ENCODE peak calls at places on chromosomes 6 and 20, in six cellular contexts. X is hepatocyte, K is GM23338, J is OCI-LY7, B is neural progenitor cell, W is SK-N-SH. I is an unnamed sample.

GRCh38 chr20:53606364-53606985 is 12.8 kb upstream of the ZNF217 start:
- DNase-seq in X (no peak), B (no peak), K (no peak), W (no peak), J (no peak), I (no peak)

GRCh38 chr6:165451845-165452244 is 142.4 kb upstream of the C6orf118 start:
- DNase-seq in X (no peak), J (no peak), B (no peak), W (no peak), K (no peak), I (no peak)

GRCh38 chr6:90978046-90978445 is 391.2 kb upstream of the MAP3K7 start:
- DNase-seq in X (no peak), B (no peak), K (no peak), W (no peak), J (no peak), I (no peak)

GRCh38 chr6:30844118-30844535 is 40.2 kb upstream of the DDR1 start:
- DNase-seq in K (peak; percentile 88), W (no peak), J (no peak), X (peak; percentile 47), B (peak; percentile 73), I (no peak)

GRCh38 chr6:25324076-25324762 is 45.0 kb downstream of the CARMIL1 start:
- DNase-seq in X (no peak), K (no peak), W (no peak), J (no peak), B (no peak), I (no peak)

GRCh38 chr6:164700497-164700896 is 608.9 kb downstream of the C6orf118 start:
- DNase-seq in X (no peak), J (no peak), B (no peak), K (no peak), W (no peak), I (no peak)

GRCh38 chr6:21811484-21811883 is 217.9 kb downstream of the SOX4 start:
- DNase-seq in K (no peak), B (no peak), W (no peak), X (no peak), J (no peak), I (no peak)

GRCh38 chr20:57435498-57436222 is 44.5 kb downstream of the RBM38 start:
- DNase-seq in X (no peak), W (no peak), K (peak; percentile 63), J (peak; percentile 76), B (peak; percentile 51), I (peak; percentile 88)

GRCh38 chr6:130906736-130907381 is 79.7 kb downstream of the SMLR1 start:
- DNase-seq in B (no peak), J (no peak), K (no peak), W (no peak), X (no peak), I (no peak)

GRCh38 chr6:44662461-44663121 is 275.1 kb downstream of the CDC5L start:
- DNase-seq in K (peak; percentile 95), X (no peak), J (peak; percentile 13), W (no peak), B (peak; percentile 93), I (no peak)

GRCh38 chr6:40482532-40482931 is 104.6 kb downstream of the LRFN2 start:
- DNase-seq in B (peak; percentile 72), J (no peak), K (peak; percentile 41), W (peak; percentile 31), X (no peak), I (no peak)

GRCh38 chr20:56664791-56665190 is 35.7 kb downstream of the TFAP2C start:
- DNase-seq in B (no peak), W (no peak), K (no peak), X (no peak), J (no peak), I (no peak)

GRCh38 chr6:51107769-51108203 is 289.1 kb downstream of the TFAP2B start:
- DNase-seq in K (no peak), X (no peak), B (no peak), W (no peak), J (no peak), I (no peak)

GRCh38 chr20:16171180-16171579 is 402.1 kb downstream of the KIF16B start:
- DNase-seq in X (no peak), B (no peak), W (no peak), K (no peak), J (no peak), I (no peak)

GRCh38 chr20:36493801-36494114 is 47.6 kb upstream of the MYL9 start:
- DNase-seq in K (no peak), X (no peak), J (no peak), W (no peak), B (peak; percentile 23), I (no peak)

GRCh38 chr6:49564552-49564951 is 14.1 kb downstream of the C6orf141 start:
- DNase-seq in J (no peak), W (no peak), X (no peak), K (no peak), B (no peak), I (no peak)

GRCh38 chr6:90110971-90111370 is 185.7 kb downstream of the BACH2 start:
- DNase-seq in B (no peak), J (no peak), X (no peak), K (no peak), W (no peak), I (no peak)

GRCh38 chr6:44854712-44855111 is 467.2 kb downstream of the CDC5L start:
- DNase-seq in X (no peak), K (no peak), J (no peak), B (no peak), W (no peak), I (no peak)

GRCh38 chr6:149470948-149471347 is 13.9 kb downstream of the ZC3H12D start:
- DNase-seq in J (peak; percentile 24), B (no peak), W (no peak), X (no peak), K (no peak), I (no peak)

GRCh38 chr6:106519460-106520394 is 109.6 kb downstream of the RTN4IP1 start:
- DNase-seq in W (no peak), K (no peak), B (no peak), X (peak; percentile 34), J (peak; percentile 90), I (peak; percentile 42)

GRCh38 chr6:134351615-134352474 is 33.9 kb upstream of the SGK1 start:
- DNase-seq in K (peak; percentile 9), W (no peak), X (no peak), J (no peak), B (peak; percentile 23), I (no peak)

GRCh38 chr6:74969591-74970267 is 236.1 kb downstream of the COL12A1 start:
- DNase-seq in B (no peak), J (no peak), W (no peak), X (no peak), K (no peak), I (no peak)

GRCh38 chr6:134178230-134179044 is 126.0 kb upstream of the SLC2A12 start:
- DNase-seq in J (peak; percentile 73), X (peak; percentile 92), W (peak; percentile 66), B (peak; percentile 95), K (peak; percentile 98), I (peak; percentile 92)

GRCh38 chr20:8431538-8432434 is 299.7 kb downstream of the PLCB1 start:
- DNase-seq in W (peak; percentile 62), B (peak; percentile 9), X (peak; percentile 22), J (no peak), K (peak; percentile 24), I (no peak)

GRCh38 chr20:61186771-61187170 is 65.3 kb upstream of the CDH4 start:
- DNase-seq in W (no peak), J (no peak), K (no peak), B (no peak), X (no peak), I (no peak)

GRCh38 chr6:109485536-109485935 is 2.5 kb upstream of the ZBTB24 start:
- DNase-seq in W (no peak), B (no peak), K (no peak), X (no peak), J (no peak), I (no peak)

GRCh38 chr6:2917065-2917464 is 14.0 kb upstream of the SERPINB9 start:
- DNase-seq in J (no peak), K (peak; percentile 64), X (no peak), B (peak; percentile 21), W (no peak), I (no peak)

DNA sequence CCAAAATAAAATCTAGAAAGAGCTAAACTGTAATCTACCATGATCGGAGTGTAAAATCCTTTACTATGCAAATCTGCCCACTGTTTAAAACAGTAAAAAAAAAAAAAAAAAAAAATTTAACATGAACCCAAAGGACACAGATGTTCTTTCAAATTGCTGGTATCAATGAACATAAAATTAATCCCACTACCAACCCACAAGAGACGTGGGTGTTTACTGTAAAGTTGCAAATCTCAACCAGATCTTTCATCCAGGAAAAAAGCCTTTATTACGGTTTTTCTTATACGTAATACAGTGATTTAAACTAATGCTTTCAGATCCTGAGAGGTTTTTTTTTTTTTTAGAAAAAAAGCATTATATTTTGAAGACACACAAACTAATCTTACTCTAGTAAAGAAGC is 2.5 kb downstream of the CDK19 start:
- DNase-seq in K (no peak), X (no peak), J (no peak), W (no peak), B (no peak), I (no peak)
- H3K4me1 ChIP-seq in K (peaks cover 8% of the 10 kb centered on the region), X (peaks cover 9% of the 10 kb centered on the region), J (peaks cover 54% of the 10 kb centered on the region), W (peaks cover 6% of the 10 kb centered on the region), B (peaks cover 17% of the 10 kb centered on the region), I (peaks cover 12% of the 10 kb centered on the region)

GRCh38 chr20:38963745-38964144 is 1.6 kb downstream of the DHX35 start:
- DNase-seq in X (no peak), W (no peak), J (no peak), K (no peak), B (no peak), I (no peak)

GRCh38 chr20:38957915-38958485 is 4.1 kb upstream of the DHX35 start:
- DNase-seq in J (no peak), K (no peak), B (no peak), X (no peak), W (no peak), I (no peak)

GRCh38 chr20:38962044-38962897 is at the start of gene DHX35:
- DNase-seq in B (peak; percentile 99), W (peak; percentile 100), K (peak; percentile 98), J (peak; percentile 98), X (peak; percentile 100), I (peak; percentile 91)

GRCh38 chr20:38962898-38963484 is 847 bp downstream of the DHX35 start:
- DNase-seq in B (no peak), X (no peak), J (peak; percentile 14), K (no peak), W (no peak), I (no peak)

GRCh38 chr20:38961530-38962043 is 557 bp upstream of the DHX35 start:
- DNase-seq in X (no peak), J (peak; percentile 27), K (peak; percentile 37), W (no peak), B (peak; percentile 15), I (no peak)
- TF ChIP-seq EZH2phosphoT487 in X (no peak), J (no peak), K (no peak), W (no peak), B (no peak), I (no peak)

DNA sequence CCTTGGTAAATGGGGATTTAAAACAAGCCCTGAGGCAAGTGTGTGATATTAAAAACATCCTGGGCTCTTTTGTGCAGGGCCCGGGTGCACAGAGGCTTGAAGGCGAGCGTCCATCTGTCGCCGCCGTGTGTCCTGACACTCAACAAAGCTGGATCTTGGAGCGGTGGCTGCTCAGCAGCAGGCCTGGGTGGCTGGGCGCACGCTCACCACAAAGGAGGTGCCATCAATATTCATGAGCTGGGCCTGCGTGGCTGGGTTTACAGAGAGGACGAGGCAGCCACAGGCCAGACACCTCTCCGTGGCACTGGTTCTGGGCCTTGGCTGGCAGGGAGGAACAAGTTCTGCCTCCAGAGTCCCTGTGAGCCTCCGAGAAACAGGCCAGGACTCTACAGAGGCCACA is 22.1 kb downstream of the BHLHE23 start:
- DNase-seq in K (no peak), J (no peak), X (no peak), W (no peak), B (no peak), I (no peak)
- H3K4me1 ChIP-seq in K (peaks cover 25% of the 10 kb centered on the region), J (no peaks in the 10 kb centered on the region), X (no peaks in the 10 kb centered on the region), W (peaks cover 6% of the 10 kb centered on the region), B (peaks cover 30% of the 10 kb centered on the region), I (no peaks in the 10 kb centered on the region)

GRCh38 chr6:85008311-85009015 is 244.1 kb upstream of the TBX18 start:
- DNase-seq in B (no peak), J (no peak), X (no peak), K (no peak), W (no peak), I (no peak)
- TF ChIP-seq EZH2phosphoT487 in B (no peak), J (no peak), X (no peak), K (no peak), W (no peak), I (no peak)

I was measured in HCT116.